ENCODE peak calls at places on chromosomes 16 and 17, in six cellular contexts. H is chondrocyte, U is OCI-LY7, G is GM10248, R is neural crest cell, Z is choroid plexus epithelial cell. Y is an unnamed sample.

GRCh38 chr17:45428954-45429337 is 3.7 kb downstream of the ARHGAP27 start:
- DNase-seq in U (peak; percentile 60), G (no peak), Z (no peak), H (no peak), R (no peak), Y (no peak)

GRCh38 chr17:16446338-16446983 is 31.1 kb downstream of the TRPV2 start:
- DNase-seq in H (no peak), R (no peak), Z (no peak), U (no peak), G (no peak), Y (no peak)

GRCh38 chr17:15247891-15248529 is 17.1 kb downstream of the PMP22 start:
- DNase-seq in H (no peak), G (no peak), R (no peak), Z (no peak), U (peak; percentile 22), Y (peak; percentile 32)

GRCh38 chr16:3787924-3788661 is 70.8 kb upstream of the TRAP1 start:
- DNase-seq in H (no peak), G (peak; percentile 57), U (no peak), R (no peak), Z (no peak), Y (no peak)

GRCh38 chr16:88881090-88881580 is 14.7 kb upstream of the PABPN1L start:
- DNase-seq in H (no peak), Z (peak; percentile 6), R (no peak), G (no peak), U (no peak), Y (no peak)

GRCh38 chr16:17145029-17145428 is 325.7 kb downstream of the XYLT1 start:
- DNase-seq in Z (no peak), R (no peak), H (no peak), U (no peak), G (no peak), Y (no peak)

GRCh38 chr17:44568311-44568710 is 11.0 kb downstream of the FZD2 start:
- DNase-seq in H (no peak), Z (no peak), G (no peak), U (no peak), R (no peak), Y (no peak)

GRCh38 chr16:47285001-47285400 is 141.3 kb upstream of the NETO2 start:
- DNase-seq in G (no peak), U (no peak), Z (no peak), R (no peak), H (no peak), Y (no peak)

DNA sequence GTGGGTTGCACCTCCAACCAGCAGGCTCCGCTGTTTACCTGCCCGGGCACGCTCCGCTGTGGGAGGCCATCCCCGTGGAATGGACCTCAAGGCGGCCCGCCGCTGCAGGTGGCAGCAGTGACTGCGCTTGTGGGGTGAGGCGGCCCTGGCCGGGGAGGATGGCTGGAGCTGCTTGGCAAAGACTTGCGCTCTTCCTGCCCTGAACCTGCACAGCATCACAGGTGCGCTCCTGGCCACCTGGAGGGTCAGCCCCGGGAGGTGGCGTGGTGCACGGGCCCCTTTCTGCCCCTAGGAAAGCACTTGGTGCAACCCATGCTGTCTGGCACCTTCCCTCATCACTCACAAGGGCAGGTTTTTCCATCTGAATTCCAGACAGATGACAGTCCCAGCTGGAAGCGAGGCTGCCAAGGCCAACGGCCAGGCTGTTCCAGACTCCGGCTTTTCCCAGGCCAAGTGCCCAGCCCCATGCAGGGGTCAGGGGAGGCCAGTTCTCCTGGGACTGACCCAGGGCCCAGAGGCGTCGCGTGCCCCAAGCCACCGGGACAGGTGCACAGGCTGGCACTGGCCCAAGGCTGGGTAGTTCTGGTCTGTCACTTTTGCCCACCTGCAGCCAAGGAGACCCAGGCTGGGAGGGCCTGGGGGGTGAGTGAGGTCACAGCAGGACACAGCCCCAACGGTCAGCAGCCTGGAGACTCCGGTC is 13.3 kb downstream of the UTS2R start:
- DNase-seq in Z (no peak), G (no peak), H (no peak), R (no peak), U (peak; percentile 31), Y (no peak)
- TF ChIP-seq CTCF in Z (no peak), G (no peak), H (no peak), R (no peak), U (peak; percentile 41), Y (no peak)

DNA sequence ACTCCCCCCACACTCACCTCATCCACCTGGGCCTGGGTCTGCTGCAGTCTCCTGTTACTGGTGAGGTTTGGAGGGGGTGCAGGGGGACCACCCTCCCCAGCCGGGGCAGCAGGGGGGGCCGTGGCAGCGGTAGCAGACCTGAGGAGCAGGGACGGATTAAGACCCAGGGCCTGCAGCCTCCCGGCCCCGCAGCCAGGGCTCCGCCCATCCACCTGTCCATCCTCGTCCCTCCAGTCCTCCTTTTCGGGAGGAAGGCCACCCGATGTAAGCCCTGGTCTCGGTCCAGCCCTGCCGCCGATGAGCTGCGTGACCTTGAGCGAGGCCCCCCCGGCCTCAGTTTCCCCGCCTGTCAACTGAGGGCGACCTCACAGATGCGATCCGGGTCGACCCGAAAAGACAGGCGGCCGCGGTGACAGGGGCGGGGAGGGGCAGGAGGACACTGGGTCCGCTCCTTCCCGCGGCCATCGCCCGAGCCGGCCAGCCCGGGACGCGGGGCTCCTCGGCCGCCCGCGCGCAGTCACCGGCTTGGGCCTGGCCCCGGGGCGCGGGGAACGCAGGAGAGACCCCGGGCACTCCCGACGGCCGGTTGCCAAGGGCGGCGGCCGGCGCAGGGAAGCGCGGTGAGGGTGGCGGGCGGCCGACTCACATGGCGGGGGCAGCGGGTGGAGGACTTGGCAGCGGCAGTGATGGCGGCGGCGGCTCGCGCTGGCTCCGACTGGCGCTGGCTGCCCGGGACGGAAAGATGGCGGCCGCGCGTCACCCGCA is at the start of gene VAMP2:
- DNase-seq in G (peak; percentile 81), H (no peak), R (peak; percentile 72), U (peak; percentile 80), Z (peak; percentile 66), Y (peak; percentile 79)
- TF ChIP-seq CTCF in G (no peak), H (peak; percentile 17), R (no peak), U (no peak), Z (no peak), Y (no peak)

DNA sequence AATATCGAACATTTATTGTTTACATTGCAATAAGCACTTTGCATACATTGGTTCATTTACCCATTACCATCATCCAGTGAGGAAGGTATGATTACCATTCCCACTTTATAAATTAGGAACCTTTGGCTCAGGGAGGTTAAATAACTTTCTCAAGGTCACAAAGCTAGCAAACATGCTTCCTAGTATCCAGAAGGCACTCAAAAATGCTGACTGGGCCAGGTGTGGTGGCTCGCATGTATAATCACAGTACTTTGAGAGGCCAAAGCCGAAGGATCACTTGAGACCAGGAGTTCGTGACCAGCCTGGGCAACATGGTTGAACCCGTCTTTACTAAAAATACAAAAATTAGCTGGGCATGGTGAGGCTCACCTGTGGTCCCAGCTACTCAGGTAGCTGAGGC is 259.6 kb downstream of the TMEM114 start:
- DNase-seq in U (no peak), R (no peak), G (no peak), Z (no peak), H (no peak), Y (no peak)
- TF ChIP-seq CTCF in U (no peak), R (no peak), G (no peak), Z (no peak), H (no peak), Y (no peak)

GRCh38 chr17:82432017-82432416 is 13.6 kb upstream of the OGFOD3 start:
- DNase-seq in U (no peak), G (no peak), R (no peak), H (no peak), Z (no peak), Y (no peak)

GRCh38 chr17:82433560-82434215 is 15.3 kb upstream of the OGFOD3 start:
- DNase-seq in Z (no peak), H (no peak), U (no peak), R (no peak), G (no peak), Y (no peak)

GRCh38 chr17:82435601-82436583 is 14.7 kb downstream of the CYBC1 start:
- DNase-seq in R (no peak), Z (no peak), U (no peak), G (no peak), H (no peak), Y (no peak)

GRCh38 chr17:82435103-82435502 is 15.4 kb downstream of the CYBC1 start:
- DNase-seq in U (no peak), R (no peak), Z (peak; percentile 30), G (no peak), H (no peak), Y (no peak)

GRCh38 chr17:82434216-82434565 is 15.8 kb upstream of the OGFOD3 start:
- DNase-seq in G (no peak), U (peak; percentile 60), R (no peak), Z (no peak), H (no peak), Y (no peak)
- TF ChIP-seq CTCF in G (no peak), U (no peak), R (no peak), Z (no peak), H (no peak), Y (no peak)

GRCh38 chr17:29565643-29566472 is 979 bp downstream of the ABHD15 start:
- DNase-seq in Z (no peak), R (no peak), H (peak; percentile 90), G (peak; percentile 62), U (peak; percentile 57), Y (no peak)
- TF ChIP-seq CTCF in Z (no peak), R (peak; percentile 35), H (peak; percentile 59), G (peak; percentile 15), U (peak; percentile 66), Y (peak; percentile 2)

Y was measured in cardiac muscle cell.